ENCODE peak calls at places on chromosomes 4 and X, in seven cellular contexts. One of them, this sample, is unnamed. For H3K36me3 and H3K4me1, the result is how much of the 10 kb centered on the place peaks cover.

GRCh38 chrX:38061335-38061734 is 55.0 kb downstream of the SYTL5 start:
- DNase-seq in stomach: no peak
- DNase-seq in tibial nerve: no peak
- DNase-seq in mesenchymal stem cell: peak
- DNase-seq in lower lobe of right lung: no peak
- DNase-seq in CD8-positive, alpha-beta T cell: no peak
- DNase-seq in sigmoid colon: no peak
- DNase-seq in this sample: no peak

GRCh38 chrX:118392726-118393125 is 46.8 kb downstream of the WDR44 start:
- DNase-seq in stomach: no peak
- DNase-seq in tibial nerve: no peak
- DNase-seq in mesenchymal stem cell: peak
- DNase-seq in lower lobe of right lung: no peak
- DNase-seq in CD8-positive, alpha-beta T cell: no peak
- DNase-seq in sigmoid colon: no peak
- DNase-seq in this sample: no peak

GRCh38 chr4:133594246-133595207 is 445.4 kb downstream of the PCDH10 start:
- DNase-seq in stomach: no peak
- DNase-seq in tibial nerve: no peak
- DNase-seq in mesenchymal stem cell: peak
- DNase-seq in lower lobe of right lung: no peak
- DNase-seq in CD8-positive, alpha-beta T cell: no peak
- DNase-seq in sigmoid colon: no peak
- DNase-seq in this sample: no peak

GRCh38 chr4:168449740-168450442 is 30.4 kb downstream of the DDX60L start:
- DNase-seq in stomach: no peak
- DNase-seq in tibial nerve: no peak
- DNase-seq in mesenchymal stem cell: peak
- DNase-seq in lower lobe of right lung: no peak
- DNase-seq in CD8-positive, alpha-beta T cell: no peak
- DNase-seq in sigmoid colon: peak
- DNase-seq in this sample: no peak

GRCh38 chrX:97065973-97066372 is 182.3 kb downstream of the RPA4 start:
- DNase-seq in stomach: no peak
- DNase-seq in tibial nerve: no peak
- DNase-seq in mesenchymal stem cell: peak
- DNase-seq in lower lobe of right lung: no peak
- DNase-seq in CD8-positive, alpha-beta T cell: no peak
- DNase-seq in sigmoid colon: no peak
- DNase-seq in this sample: no peak

GRCh38 chrX:44580466-44580865 is 37.8 kb upstream of the FUNDC1 start:
- DNase-seq in stomach: no peak
- DNase-seq in tibial nerve: no peak
- DNase-seq in mesenchymal stem cell: peak
- DNase-seq in lower lobe of right lung: no peak
- DNase-seq in CD8-positive, alpha-beta T cell: no peak
- DNase-seq in sigmoid colon: no peak
- DNase-seq in this sample: peak

GRCh38 chr4:116913451-116913850 is 171.9 kb downstream of the TRAM1L1 start:
- DNase-seq in stomach: no peak
- DNase-seq in tibial nerve: no peak
- DNase-seq in mesenchymal stem cell: no peak
- DNase-seq in lower lobe of right lung: no peak
- DNase-seq in CD8-positive, alpha-beta T cell: no peak
- DNase-seq in sigmoid colon: no peak
- DNase-seq in this sample: no peak

GRCh38 chr4:117134386-117134785 is 49.0 kb upstream of the TRAM1L1 start:
- DNase-seq in stomach: no peak
- DNase-seq in tibial nerve: no peak
- DNase-seq in mesenchymal stem cell: peak
- DNase-seq in lower lobe of right lung: no peak
- DNase-seq in CD8-positive, alpha-beta T cell: no peak
- DNase-seq in sigmoid colon: no peak
- DNase-seq in this sample: peak

DNA sequence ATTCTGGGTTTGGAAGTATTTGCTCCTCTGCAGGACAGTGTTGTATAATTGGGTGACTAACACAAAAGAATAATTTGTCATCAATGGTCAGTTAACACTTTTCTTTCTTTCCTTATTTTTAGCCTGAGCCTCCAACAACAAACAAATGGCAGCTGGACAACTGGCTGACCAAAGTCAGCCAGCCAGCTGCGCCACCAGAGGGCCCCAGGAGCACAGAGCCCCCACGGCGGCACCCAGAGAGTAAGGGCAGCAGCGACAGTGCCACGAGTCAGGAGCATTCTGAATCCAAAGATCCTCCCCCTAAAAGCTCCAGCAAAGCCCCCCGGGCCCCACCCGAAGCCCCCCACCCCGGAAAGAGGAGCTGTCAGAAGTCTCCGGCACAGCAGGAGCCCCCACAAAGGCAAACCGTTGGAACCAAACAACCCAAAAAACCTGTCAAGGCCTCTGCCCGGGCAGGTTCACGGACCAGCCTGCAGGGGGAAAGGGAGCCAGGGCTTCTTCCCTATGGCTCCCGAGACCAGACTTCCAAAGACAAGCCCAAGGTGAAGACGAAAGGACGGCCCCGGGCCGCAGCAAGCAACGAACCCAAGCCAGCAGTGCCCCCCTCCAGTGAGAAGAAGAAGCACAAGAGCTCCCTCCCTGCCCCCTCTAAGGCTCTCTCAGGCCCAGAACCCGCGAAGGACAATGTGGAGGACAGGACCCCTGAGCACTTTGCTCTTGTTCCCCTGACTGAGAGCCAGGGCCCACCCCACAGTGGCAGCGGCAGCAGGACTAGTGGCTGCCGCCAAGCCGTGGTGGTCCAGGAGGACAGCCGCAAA is 106.0 kb downstream of the KLHL8 start:
- DNase-seq in stomach: no peak
- DNase-seq in tibial nerve: no peak
- DNase-seq in mesenchymal stem cell: no peak
- DNase-seq in lower lobe of right lung: no peak
- DNase-seq in CD8-positive, alpha-beta T cell: no peak
- DNase-seq in sigmoid colon: no peak
- DNase-seq in this sample: no peak
- H3K36me3 ChIP-seq in stomach: half or more
- H3K36me3 ChIP-seq in tibial nerve: under half
- H3K36me3 ChIP-seq in mesenchymal stem cell: half or more
- H3K36me3 ChIP-seq in lower lobe of right lung: half or more
- H3K36me3 ChIP-seq in CD8-positive, alpha-beta T cell: under half
- H3K36me3 ChIP-seq in sigmoid colon: under half
- H3K36me3 ChIP-seq in this sample: under half

GRCh38 chrX:136496768-136497555 is 430 bp upstream of the HTATSF1 start:
- DNase-seq in stomach: peak
- DNase-seq in tibial nerve: peak
- DNase-seq in mesenchymal stem cell: peak
- DNase-seq in lower lobe of right lung: peak
- DNase-seq in CD8-positive, alpha-beta T cell: peak
- DNase-seq in sigmoid colon: peak
- DNase-seq in this sample: peak
- H3K4me1 ChIP-seq in stomach: under half
- H3K4me1 ChIP-seq in tibial nerve: under half
- H3K4me1 ChIP-seq in mesenchymal stem cell: under half
- H3K4me1 ChIP-seq in lower lobe of right lung: under half
- H3K4me1 ChIP-seq in CD8-positive, alpha-beta T cell: under half
- H3K4me1 ChIP-seq in sigmoid colon: under half
- H3K4me1 ChIP-seq in this sample: under half

GRCh38 chr4:145840162-145840768 is 98.4 kb downstream of the ZNF827 start:
- DNase-seq in stomach: no peak
- DNase-seq in tibial nerve: no peak
- DNase-seq in mesenchymal stem cell: peak
- DNase-seq in lower lobe of right lung: no peak
- DNase-seq in CD8-positive, alpha-beta T cell: no peak
- DNase-seq in sigmoid colon: no peak
- DNase-seq in this sample: no peak
- H3K36me3 ChIP-seq in stomach: under half
- H3K36me3 ChIP-seq in tibial nerve: under half
- H3K36me3 ChIP-seq in mesenchymal stem cell: under half
- H3K36me3 ChIP-seq in lower lobe of right lung: under half
- H3K36me3 ChIP-seq in CD8-positive, alpha-beta T cell: under half
- H3K36me3 ChIP-seq in sigmoid colon: under half
- H3K36me3 ChIP-seq in this sample: under half

GRCh38 chr4:41430796-41431195 is 107.2 kb upstream of the LIMCH1 start:
- DNase-seq in stomach: no peak
- DNase-seq in tibial nerve: no peak
- DNase-seq in mesenchymal stem cell: no peak
- DNase-seq in lower lobe of right lung: no peak
- DNase-seq in CD8-positive, alpha-beta T cell: no peak
- DNase-seq in sigmoid colon: no peak
- DNase-seq in this sample: no peak

GRCh38 chr4:41432219-41432618 is 105.7 kb upstream of the LIMCH1 start:
- DNase-seq in stomach: no peak
- DNase-seq in tibial nerve: no peak
- DNase-seq in mesenchymal stem cell: no peak
- DNase-seq in lower lobe of right lung: no peak
- DNase-seq in CD8-positive, alpha-beta T cell: no peak
- DNase-seq in sigmoid colon: no peak
- DNase-seq in this sample: no peak

GRCh38 chr4:41432889-41433288 is 105.1 kb upstream of the LIMCH1 start:
- DNase-seq in stomach: no peak
- DNase-seq in tibial nerve: no peak
- DNase-seq in mesenchymal stem cell: peak
- DNase-seq in lower lobe of right lung: no peak
- DNase-seq in CD8-positive, alpha-beta T cell: no peak
- DNase-seq in sigmoid colon: no peak
- DNase-seq in this sample: peak

GRCh38 chr4:41435509-41435908 is 102.4 kb upstream of the LIMCH1 start:
- DNase-seq in stomach: no peak
- DNase-seq in tibial nerve: no peak
- DNase-seq in mesenchymal stem cell: no peak
- DNase-seq in lower lobe of right lung: no peak
- DNase-seq in CD8-positive, alpha-beta T cell: no peak
- DNase-seq in sigmoid colon: no peak
- DNase-seq in this sample: no peak

DNA sequence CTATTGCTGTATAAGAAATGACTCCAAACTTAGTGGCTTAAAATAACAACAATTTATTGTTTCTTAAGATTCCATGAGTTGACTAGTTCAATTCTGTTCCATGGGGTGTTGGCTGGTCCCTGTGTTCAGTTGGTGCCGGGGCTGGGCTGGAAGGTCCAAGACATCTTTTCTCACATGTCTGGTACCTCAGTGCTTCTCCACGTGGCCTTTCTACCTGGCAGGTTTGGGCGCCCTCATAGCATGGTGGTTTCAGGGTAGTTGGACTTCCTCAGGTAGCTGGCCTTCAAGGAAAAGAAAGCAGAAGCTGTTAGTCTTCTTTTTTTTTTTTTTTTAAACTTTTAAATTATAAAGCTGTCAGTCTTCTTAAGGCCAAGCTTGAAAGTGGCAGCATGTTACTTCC is 104.6 kb upstream of the LIMCH1 start:
- DNase-seq in stomach: no peak
- DNase-seq in tibial nerve: no peak
- DNase-seq in mesenchymal stem cell: no peak
- DNase-seq in lower lobe of right lung: no peak
- DNase-seq in CD8-positive, alpha-beta T cell: no peak
- DNase-seq in sigmoid colon: no peak
- DNase-seq in this sample: no peak
- H3K4me1 ChIP-seq in stomach: under half
- H3K4me1 ChIP-seq in tibial nerve: under half
- H3K4me1 ChIP-seq in mesenchymal stem cell: under half
- H3K4me1 ChIP-seq in lower lobe of right lung: half or more
- H3K4me1 ChIP-seq in CD8-positive, alpha-beta T cell: under half
- H3K4me1 ChIP-seq in sigmoid colon: under half
- H3K4me1 ChIP-seq in this sample: under half

GRCh38 chrX:69428216-69428615 is 75.9 kb upstream of the NALF2 start:
- DNase-seq in stomach: no peak
- DNase-seq in tibial nerve: no peak
- DNase-seq in mesenchymal stem cell: no peak
- DNase-seq in lower lobe of right lung: no peak
- DNase-seq in CD8-positive, alpha-beta T cell: no peak
- DNase-seq in sigmoid colon: no peak
- DNase-seq in this sample: no peak
- H3K36me3 ChIP-seq in stomach: under half
- H3K36me3 ChIP-seq in tibial nerve: under half
- H3K36me3 ChIP-seq in mesenchymal stem cell: under half
- H3K36me3 ChIP-seq in lower lobe of right lung: under half
- H3K36me3 ChIP-seq in CD8-positive, alpha-beta T cell: under half
- H3K36me3 ChIP-seq in sigmoid colon: under half
- H3K36me3 ChIP-seq in this sample: under half

GRCh38 chr4:151558496-151559113 is 149.6 kb downstream of the FHIP1A start:
- DNase-seq in stomach: no peak
- DNase-seq in tibial nerve: no peak
- DNase-seq in mesenchymal stem cell: no peak
- DNase-seq in lower lobe of right lung: no peak
- DNase-seq in CD8-positive, alpha-beta T cell: no peak
- DNase-seq in sigmoid colon: no peak
- DNase-seq in this sample: no peak
- H3K4me1 ChIP-seq in stomach: under half
- H3K4me1 ChIP-seq in tibial nerve: under half
- H3K4me1 ChIP-seq in mesenchymal stem cell: under half
- H3K4me1 ChIP-seq in lower lobe of right lung: under half
- H3K4me1 ChIP-seq in CD8-positive, alpha-beta T cell: under half
- H3K4me1 ChIP-seq in sigmoid colon: under half
- H3K4me1 ChIP-seq in this sample: under half

GRCh38 chr4:76762136-76763130 is 135.5 kb downstream of the SOWAHB start:
- DNase-seq in stomach: no peak
- DNase-seq in tibial nerve: no peak
- DNase-seq in mesenchymal stem cell: no peak
- DNase-seq in lower lobe of right lung: no peak
- DNase-seq in CD8-positive, alpha-beta T cell: no peak
- DNase-seq in sigmoid colon: no peak
- DNase-seq in this sample: no peak
- H3K36me3 ChIP-seq in stomach: under half
- H3K36me3 ChIP-seq in tibial nerve: under half
- H3K36me3 ChIP-seq in mesenchymal stem cell: under half
- H3K36me3 ChIP-seq in lower lobe of right lung: under half
- H3K36me3 ChIP-seq in CD8-positive, alpha-beta T cell: under half
- H3K36me3 ChIP-seq in sigmoid colon: under half
- H3K36me3 ChIP-seq in this sample: under half

GRCh38 chr4:34732170-34732569 is 1512.1 kb downstream of the ARAP2 start:
- DNase-seq in stomach: peak
- DNase-seq in tibial nerve: no peak
- DNase-seq in mesenchymal stem cell: no peak
- DNase-seq in lower lobe of right lung: no peak
- DNase-seq in CD8-positive, alpha-beta T cell: no peak
- DNase-seq in sigmoid colon: no peak
- DNase-seq in this sample: no peak
- H3K4me1 ChIP-seq in stomach: under half
- H3K4me1 ChIP-seq in tibial nerve: under half
- H3K4me1 ChIP-seq in mesenchymal stem cell: under half
- H3K4me1 ChIP-seq in lower lobe of right lung: under half
- H3K4me1 ChIP-seq in CD8-positive, alpha-beta T cell: under half
- H3K4me1 ChIP-seq in sigmoid colon: under half
- H3K4me1 ChIP-seq in this sample: under half

DNA sequence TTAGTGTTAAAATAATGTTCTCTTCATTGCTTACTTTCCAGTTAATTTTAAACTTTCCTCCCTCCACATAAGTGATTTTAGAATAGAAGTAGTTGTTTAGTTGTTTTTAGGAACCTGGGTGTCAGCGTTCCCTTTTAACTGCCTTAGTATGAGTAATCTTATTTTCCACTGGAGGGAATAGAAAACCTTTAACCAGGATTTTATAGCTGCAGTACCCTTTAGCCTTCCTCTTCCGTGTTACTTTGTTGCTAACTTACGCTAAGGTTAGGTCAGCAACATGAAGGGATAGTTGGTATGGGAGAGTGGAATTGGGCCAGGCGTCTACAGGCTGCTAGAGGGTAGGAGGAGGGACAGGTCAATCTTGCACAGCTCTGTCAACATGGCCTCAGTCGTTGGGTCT is 31.5 kb downstream of the SMS start:
- DNase-seq in stomach: no peak
- DNase-seq in tibial nerve: no peak
- DNase-seq in mesenchymal stem cell: no peak
- DNase-seq in lower lobe of right lung: no peak
- DNase-seq in CD8-positive, alpha-beta T cell: no peak
- DNase-seq in sigmoid colon: no peak
- DNase-seq in this sample: peak
- H3K36me3 ChIP-seq in stomach: under half
- H3K36me3 ChIP-seq in tibial nerve: under half
- H3K36me3 ChIP-seq in mesenchymal stem cell: under half
- H3K36me3 ChIP-seq in lower lobe of right lung: under half
- H3K36me3 ChIP-seq in CD8-positive, alpha-beta T cell: under half
- H3K36me3 ChIP-seq in sigmoid colon: under half
- H3K36me3 ChIP-seq in this sample: under half

GRCh38 chrX:120456973-120457372 is 12.1 kb downstream of the LAMP2 start:
- DNase-seq in stomach: no peak
- DNase-seq in tibial nerve: no peak
- DNase-seq in mesenchymal stem cell: no peak
- DNase-seq in lower lobe of right lung: no peak
- DNase-seq in CD8-positive, alpha-beta T cell: no peak
- DNase-seq in sigmoid colon: no peak
- DNase-seq in this sample: no peak
- H3K4me1 ChIP-seq in stomach: under half
- H3K4me1 ChIP-seq in tibial nerve: under half
- H3K4me1 ChIP-seq in mesenchymal stem cell: under half
- H3K4me1 ChIP-seq in lower lobe of right lung: under half
- H3K4me1 ChIP-seq in CD8-positive, alpha-beta T cell: under half
- H3K4me1 ChIP-seq in sigmoid colon: under half
- H3K4me1 ChIP-seq in this sample: under half

This sample was measured in trophoblast cell.